ENCODE peak calls at places on chromosome 5, in five cellular contexts. S, Z, N, L and C are unnamed samples.

GRCh38 chr5:61182449-61182848 is 20.2 kb upstream of the SMIM15 start:
- DNase-seq in Z (no peak), L (no peak), S (no peak), N (no peak), C (no peak)

GRCh38 chr5:64653776-64654175 is 36.5 kb upstream of the SHISAL2B start:
- DNase-seq in S (no peak), L (peak), Z (no peak), N (no peak), C (no peak)

GRCh38 chr5:178483620-178484019 is 106.6 kb downstream of the COL23A1 start:
- DNase-seq in S (no peak), Z (peak), L (no peak), N (no peak), C (no peak)

GRCh38 chr5:151219789-151220188 is 4.1 kb downstream of the CCDC69 start:
- DNase-seq in S (no peak), L (no peak), Z (no peak), N (no peak), C (no peak)

GRCh38 chr5:156271569-156271968 is 55.4 kb upstream of the SGCD start:
- DNase-seq in N (no peak), Z (no peak), S (no peak), L (no peak), C (no peak)

GRCh38 chr5:115543365-115543700 is 1.2 kb downstream of the FEM1C start:
- DNase-seq in N (no peak), S (no peak), L (no peak), Z (no peak), C (no peak)

GRCh38 chr5:18048449-18048848 is 414.2 kb downstream of the TAF11L14 start:
- DNase-seq in N (no peak), L (no peak), Z (no peak), S (no peak), C (no peak)

GRCh38 chr5:56825222-56825824 is 10.0 kb downstream of the MAP3K1 start:
- DNase-seq in Z (no peak), N (no peak), L (no peak), S (no peak), C (no peak)

GRCh38 chr5:34656001-34656699 is at the start of gene RAI14:
- DNase-seq in S (peak), Z (peak), L (peak), N (peak), C (peak)

GRCh38 chr5:25544652-25545249 is 900.0 kb upstream of the CDH10 start:
- DNase-seq in L (no peak), N (no peak), Z (peak), S (peak), C (no peak)

GRCh38 chr5:56350595-56351170 is 117.6 kb upstream of the ANKRD55 start:
- DNase-seq in S (peak), N (no peak), L (peak), Z (no peak), C (peak)

GRCh38 chr5:143106175-143106574 is 297.3 kb downstream of the NR3C1 start:
- DNase-seq in N (no peak), S (peak), L (peak), Z (peak), C (no peak)

GRCh38 chr5:61991861-61992260 is 314.1 kb upstream of the KIF2A start:
- DNase-seq in Z (no peak), N (no peak), S (no peak), L (peak), C (no peak)

GRCh38 chr5:123582570-123583293 is 70.8 kb downstream of the CSNK1G3 start:
- DNase-seq in Z (peak), S (peak), N (no peak), L (no peak), C (no peak)

GRCh38 chr5:150350524-150351344 is 6.8 kb upstream of the TCOF1 start:
- DNase-seq in S (peak), N (peak), L (peak), Z (peak), C (no peak)

GRCh38 chr5:73204733-73205132 is 31.7 kb downstream of the TMEM174 start:
- DNase-seq in S (no peak), L (no peak), N (no peak), Z (no peak), C (no peak)

GRCh38 chr5:59287884-59288283 is 605.6 kb downstream of the PDE4D start:
- DNase-seq in N (no peak), S (no peak), Z (no peak), L (no peak), C (no peak)

GRCh38 chr5:149732500-149733128 is 2.5 kb downstream of the PPARGC1B start:
- DNase-seq in N (no peak), S (no peak), Z (no peak), L (no peak), C (no peak)

GRCh38 chr5:60285910-60286309 is 392.4 kb upstream of the PDE4D start:
- DNase-seq in Z (no peak), S (no peak), N (no peak), L (no peak), C (no peak)

GRCh38 chr5:10018211-10018610 is 231.5 kb downstream of the ATPSCKMT start:
- DNase-seq in N (no peak), Z (no peak), L (no peak), S (no peak), C (no peak)

GRCh38 chr5:179795049-179795862 is 1.5 kb downstream of the LTC4S start:
- DNase-seq in Z (no peak), N (no peak), S (no peak), L (no peak), C (peak)

GRCh38 chr5:50292735-50293394 is 148.2 kb downstream of the EMB start:
- DNase-seq in Z (no peak), S (no peak), L (no peak), N (no peak), C (no peak)

GRCh38 chr5:9468070-9468388 is 77.8 kb downstream of the SEMA5A start:
- DNase-seq in N (no peak), Z (no peak), L (peak), S (peak), C (no peak)

GRCh38 chr5:77218263-77218662 is 7.8 kb downstream of the PDE8B start:
- DNase-seq in S (no peak), Z (no peak), L (no peak), N (no peak), C (no peak)

GRCh38 chr5:142433526-142434321 is 108.9 kb upstream of the SPRY4 start:
- DNase-seq in N (no peak), Z (no peak), L (no peak), S (peak), C (no peak)

GRCh38 chr5:10424124-10424731 is 17.5 kb upstream of the ROPN1L start:
- DNase-seq in S (peak), N (no peak), Z (peak), L (peak), C (no peak)

GRCh38 chr5:1187950-1188334 is 13.5 kb upstream of the SLC6A19 start:
- DNase-seq in S (no peak), L (no peak), Z (no peak), N (no peak), C (no peak)

GRCh38 chr5:6457592-6457991 is 8.9 kb downstream of the UBE2QL1 start:
- DNase-seq in S (no peak), L (no peak), Z (no peak), N (no peak), C (no peak)

GRCh38 chr5:134129411-134130238 is 15.1 kb downstream of the TCF7 start:
- DNase-seq in Z (no peak), S (no peak), L (no peak), N (peak), C (no peak)

GRCh38 chr5:558326-558725 is 34.1 kb upstream of the SLC9A3 start:
- DNase-seq in Z (no peak), L (no peak), S (no peak), N (no peak), C (peak)

GRCh38 chr5:173954671-173955605 is 34.0 kb upstream of the C5orf47 start:
- DNase-seq in L (peak), Z (no peak), N (no peak), S (no peak), C (no peak)

GRCh38 chr5:73399761-73400160 is 48.8 kb downstream of the FOXD1 start:
- DNase-seq in L (no peak), S (no peak), Z (no peak), N (no peak), C (no peak)

GRCh38 chr5:154196955-154197652 is 6.6 kb downstream of the GALNT10 start:
- DNase-seq in N (no peak), L (no peak), Z (peak), S (peak), C (no peak)

GRCh38 chr5:157026789-157027424 is 32.0 kb downstream of the HAVCR1 start:
- DNase-seq in N (no peak), S (no peak), L (no peak), Z (no peak), C (no peak)

GRCh38 chr5:56814963-56815656 is at the start of gene MAP3K1:
- DNase-seq in L (peak), N (no peak), S (peak), Z (peak), C (peak)

GRCh38 chr5:78899922-78900362 is 85.2 kb downstream of the ARSB start:
- DNase-seq in S (peak), Z (peak), L (no peak), N (no peak), C (no peak)

GRCh38 chr5:112583166-112583565 is 154.5 kb upstream of the APC start:
- DNase-seq in Z (no peak), S (no peak), L (no peak), N (no peak), C (no peak)